ENCODE peak calls at places on chromosomes 16 and 17, in eight cellular contexts. B, J, P, F, C, O, D and E are unnamed samples.

GRCh38 chr17:47275245-47275984 is 21.8 kb downstream of the ITGB3 start:
- DNase-seq in B (no peak), J (peak), P (no peak), F (peak), C (peak), O (peak), D (peak), E (no peak)

GRCh38 chr17:73936908-73937627 is 266.4 kb upstream of the RPL38 start:
- DNase-seq in B (no peak), J (no peak), P (no peak), F (no peak), C (no peak), O (no peak), D (no peak), E (no peak)

GRCh38 chr17:74855323-74855722 is 4.4 kb downstream of the GRIN2C start:
- DNase-seq in B (no peak), J (no peak), P (no peak), F (no peak), C (no peak), O (no peak), D (no peak), E (no peak)

GRCh38 chr16:62548095-62548494 is 511.9 kb upstream of the CDH8 start:
- DNase-seq in B (no peak), J (no peak), P (no peak), F (no peak), C (no peak), O (no peak), D (no peak), E (no peak)

GRCh38 chr17:64449545-64449944 is 630 bp downstream of the MILR1 start:
- DNase-seq in B (no peak), J (no peak), P (no peak), F (no peak), C (peak), O (no peak), D (no peak), E (no peak)

GRCh38 chr16:15440852-15441251 is 6.5 kb downstream of the BMERB1 start:
- DNase-seq in B (no peak), J (peak), P (no peak), F (no peak), C (peak), O (no peak), D (no peak), E (no peak)

GRCh38 chr16:52552643-52553042 is 5.7 kb upstream of the TOX3 start:
- DNase-seq in B (no peak), J (peak), P (no peak), F (no peak), C (no peak), O (no peak), D (no peak), E (no peak)

GRCh38 chr16:72013888-72014538 is 5.5 kb downstream of the DHODH start:
- DNase-seq in B (no peak), J (peak), P (no peak), F (peak), C (no peak), O (no peak), D (no peak), E (no peak)

GRCh38 chr16:87199901-87200300 is 117.3 kb downstream of the C16orf95 start:
- DNase-seq in B (no peak), J (no peak), P (no peak), F (no peak), C (no peak), O (no peak), D (no peak), E (no peak)

DNA sequence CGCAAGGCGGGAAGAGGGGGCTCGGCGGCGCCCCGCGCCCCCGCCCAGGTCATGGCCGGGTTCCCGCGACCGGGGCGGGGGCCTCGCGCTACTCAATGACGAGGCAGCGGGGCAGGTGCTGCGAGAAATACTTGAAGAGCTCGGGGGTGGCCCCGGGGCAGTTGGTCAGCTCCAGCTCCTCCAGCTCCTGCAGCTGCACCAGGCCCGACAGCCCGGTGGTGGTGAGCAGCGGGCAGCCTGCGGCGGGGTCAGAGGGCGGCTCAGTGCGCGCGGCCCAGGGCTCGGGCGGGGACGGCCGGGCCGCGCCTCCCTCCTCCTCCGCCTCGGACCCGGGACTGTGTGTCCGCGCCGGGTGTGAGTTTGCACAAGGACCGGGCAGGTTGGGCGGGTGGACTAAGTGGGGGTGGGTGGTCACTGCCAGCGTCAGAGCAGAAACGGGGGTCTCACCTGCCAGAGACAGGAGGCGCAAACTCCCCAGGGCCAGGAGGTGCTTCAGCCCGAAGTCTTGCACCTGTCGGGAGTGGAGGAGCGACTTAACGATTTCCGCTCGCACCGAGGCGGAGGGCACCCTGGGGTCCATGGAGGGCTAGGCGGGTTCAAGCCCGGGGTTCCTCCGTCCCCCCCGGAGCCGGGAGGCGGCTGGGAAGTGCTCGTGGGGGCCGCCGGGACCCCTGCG is 4.1 kb upstream of the WDR24 start:
- DNase-seq in B (no peak), J (no peak), P (no peak), F (no peak), C (no peak), O (no peak), D (no peak), E (no peak)
- H3K27ac ChIP-seq in B (no peak), J (no peak), P (no peak), F (no peak), C (no peak), O (no peak), D (no peak), E (no peak)

GRCh38 chr16:30760160-30760559 is 1.7 kb downstream of the CFAP119 start:
- DNase-seq in B (no peak), J (no peak), P (peak), F (peak), C (no peak), O (no peak), D (no peak), E (no peak)

GRCh38 chr16:30757316-30757715 is 4.5 kb downstream of the CFAP119 start:
- DNase-seq in B (no peak), J (no peak), P (peak), F (no peak), C (no peak), O (no peak), D (no peak), E (no peak)

GRCh38 chr16:30760577-30761426 is 1.1 kb downstream of the CFAP119 start:
- DNase-seq in B (no peak), J (no peak), P (no peak), F (no peak), C (peak), O (no peak), D (no peak), E (no peak)

GRCh38 chr16:30756781-30757100 is 5.1 kb downstream of the CFAP119 start:
- DNase-seq in B (no peak), J (no peak), P (no peak), F (no peak), C (no peak), O (no peak), D (no peak), E (no peak)

DNA sequence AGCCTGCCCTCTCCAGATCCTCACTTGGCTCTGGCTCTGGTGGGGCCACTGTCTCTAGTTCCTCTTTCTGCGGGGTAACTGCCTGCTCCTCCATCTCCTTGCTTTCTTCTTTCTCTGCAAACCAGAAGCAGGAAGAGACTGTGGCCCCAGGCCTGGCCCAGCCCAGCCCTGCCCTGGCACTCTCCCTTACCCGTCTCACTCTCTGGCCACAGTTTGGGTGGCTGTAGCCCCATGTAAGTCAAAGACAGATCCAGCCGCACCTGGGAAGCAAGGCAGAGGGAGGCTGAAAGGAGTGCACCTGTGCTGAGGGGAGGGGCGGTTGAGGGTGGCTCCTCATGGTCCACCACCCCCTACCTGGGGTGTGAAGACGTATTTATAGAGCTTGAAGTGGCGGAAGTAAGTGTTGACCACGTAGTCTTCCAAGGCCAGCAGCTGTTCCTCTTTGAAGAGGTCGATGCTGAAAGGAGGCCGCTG is 2.8 kb downstream of the CFAP119 start:
- DNase-seq in B (no peak), J (no peak), P (peak), F (no peak), C (no peak), O (no peak), D (no peak), E (no peak)
- H3K27ac ChIP-seq in B (peak), J (no peak), P (peak), F (peak), C (no peak), O (peak), D (no peak), E (no peak)

GRCh38 chr17:40497704-40498103 is 3.7 kb downstream of the TNS4 start:
- DNase-seq in B (no peak), J (no peak), P (no peak), F (no peak), C (peak), O (no peak), D (no peak), E (no peak)
- H3K27ac ChIP-seq in B (no peak), J (no peak), P (peak), F (peak), C (peak), O (peak), D (peak), E (no peak)

DNA sequence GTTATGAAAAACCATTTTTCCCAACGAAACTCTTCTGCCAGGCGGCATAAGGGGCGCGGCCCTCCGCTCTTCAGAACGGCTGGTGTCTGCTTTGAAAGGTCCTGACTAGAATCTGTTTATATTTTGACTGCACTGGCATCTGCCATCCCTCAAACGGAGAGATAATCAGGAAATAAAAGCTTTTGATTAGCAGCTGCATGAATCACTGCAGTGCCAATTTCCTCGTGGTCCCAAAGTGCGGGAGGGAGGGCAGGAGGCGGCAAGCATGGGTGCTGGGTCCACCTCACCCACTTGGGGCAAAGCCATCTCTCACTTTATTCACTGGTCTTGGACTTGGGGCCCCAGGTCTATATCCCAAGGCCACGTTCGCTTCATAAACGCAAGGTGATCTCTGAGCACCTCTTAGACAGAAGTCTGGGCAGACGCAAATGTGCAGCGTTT is 49.7 kb downstream of the TBC1D16 start:
- DNase-seq in B (no peak), J (no peak), P (no peak), F (no peak), C (no peak), O (no peak), D (no peak), E (no peak)
- H3K27ac ChIP-seq in B (no peak), J (no peak), P (no peak), F (no peak), C (no peak), O (no peak), D (no peak), E (no peak)

DNA sequence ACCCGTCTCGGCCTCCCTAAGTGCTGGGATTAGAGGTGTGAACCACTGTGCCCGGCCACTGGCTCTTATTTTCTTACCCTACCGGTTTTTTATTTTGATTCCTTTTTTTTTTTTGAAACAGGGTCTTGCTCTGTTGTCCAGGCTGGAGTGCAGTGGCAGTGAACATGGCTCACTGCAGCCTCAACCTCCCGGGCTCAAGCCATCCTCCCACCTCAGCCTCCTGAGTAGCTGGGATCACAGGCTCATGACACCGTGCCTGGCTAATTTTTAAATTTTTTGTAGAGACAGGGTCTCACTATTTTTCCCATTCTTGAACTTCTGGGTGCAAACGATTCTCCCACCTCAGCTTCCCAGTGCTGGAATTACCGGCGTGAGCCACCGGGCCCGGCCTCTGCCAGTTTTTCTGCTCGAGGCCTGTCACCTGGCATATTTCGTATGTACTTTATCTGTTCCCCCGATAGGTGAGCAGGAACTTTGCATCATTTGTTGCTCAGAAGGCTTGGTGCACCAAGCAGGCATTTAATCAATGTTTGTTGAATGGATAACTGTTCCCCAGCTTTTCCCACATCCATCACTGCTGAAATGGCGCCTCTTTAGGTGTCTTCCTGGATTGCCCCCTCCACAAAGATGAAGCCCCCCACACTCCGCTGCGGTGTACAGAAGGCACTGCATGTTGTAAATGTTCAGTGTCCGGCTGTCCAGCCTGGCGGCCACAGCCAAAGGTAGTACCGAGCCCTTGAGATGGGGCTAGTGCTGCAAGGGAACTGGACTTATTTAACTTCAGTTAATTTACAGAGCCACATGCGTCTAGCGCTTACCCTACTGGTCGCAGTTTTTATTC is 858 bp upstream of the TELO2 start:
- DNase-seq in B (no peak), J (no peak), P (no peak), F (no peak), C (no peak), O (no peak), D (no peak), E (no peak)
- H3K27ac ChIP-seq in B (peak), J (peak), P (peak), F (peak), C (peak), O (peak), D (peak), E (peak)

DNA sequence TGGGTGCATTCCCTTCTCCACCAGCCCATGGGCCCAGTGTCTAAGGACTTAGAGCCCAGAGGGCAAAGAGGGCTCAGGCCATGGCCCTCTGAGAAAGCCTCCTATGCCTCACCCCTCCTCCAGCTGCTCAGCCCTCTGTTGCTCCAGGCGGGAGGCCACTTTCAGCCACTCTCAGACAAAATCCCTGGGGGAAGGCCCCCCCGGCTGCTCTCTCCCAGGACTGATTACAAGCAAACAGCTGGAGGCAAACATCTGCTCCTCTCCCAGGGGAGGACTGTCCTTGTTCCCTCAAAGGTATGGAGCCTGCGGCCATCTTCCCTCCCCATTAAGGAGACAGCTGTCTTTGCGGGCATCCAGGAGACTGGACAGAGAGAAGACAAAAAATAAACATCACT is 54.9 kb upstream of the DLX4 start:
- DNase-seq in B (no peak), J (no peak), P (no peak), F (no peak), C (no peak), O (no peak), D (no peak), E (no peak)
- H3K27ac ChIP-seq in B (no peak), J (no peak), P (no peak), F (no peak), C (no peak), O (no peak), D (no peak), E (no peak)

GRCh38 chr17:79845601-79845949 is 6.3 kb upstream of the CBX4 start:
- DNase-seq in B (no peak), J (no peak), P (no peak), F (no peak), C (peak), O (no peak), D (no peak), E (no peak)

GRCh38 chr17:79847698-79848369 is 8.6 kb upstream of the CBX4 start:
- DNase-seq in B (no peak), J (no peak), P (no peak), F (no peak), C (no peak), O (no peak), D (no peak), E (no peak)

GRCh38 chr17:79849953-79850352 is 10.7 kb upstream of the CBX4 start:
- DNase-seq in B (no peak), J (no peak), P (no peak), F (no peak), C (no peak), O (no peak), D (no peak), E (no peak)

GRCh38 chr17:79850571-79851460 is 11.6 kb upstream of the CBX4 start:
- DNase-seq in B (no peak), J (peak), P (no peak), F (no peak), C (peak), O (no peak), D (no peak), E (no peak)

DNA sequence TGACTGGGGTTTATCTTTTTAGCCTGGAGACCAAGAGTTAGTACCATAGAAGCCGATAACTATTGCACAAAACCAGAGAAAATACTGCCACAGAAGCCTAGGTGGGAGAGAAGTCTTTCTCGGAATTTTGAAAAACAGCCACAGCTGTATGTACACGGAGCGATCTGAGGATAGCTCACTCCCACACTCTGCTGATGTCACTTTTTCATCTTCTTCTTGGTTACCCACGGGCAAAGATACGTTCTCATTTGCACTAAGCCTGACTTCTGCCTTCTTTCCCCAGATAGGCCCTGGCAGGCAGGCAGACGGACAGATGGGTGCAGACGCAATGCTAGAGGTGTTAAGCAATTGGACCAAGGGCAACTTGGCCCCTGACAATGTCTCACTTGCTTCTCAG is 9.1 kb upstream of the CBX4 start:
- DNase-seq in B (no peak), J (no peak), P (no peak), F (no peak), C (no peak), O (no peak), D (no peak), E (no peak)
- H3K27ac ChIP-seq in B (no peak), J (no peak), P (no peak), F (no peak), C (no peak), O (no peak), D (no peak), E (no peak)

GRCh38 chr17:57948555-57949420 is 6.4 kb downstream of the CUEDC1 start:
- DNase-seq in B (peak), J (peak), P (no peak), F (no peak), C (peak), O (peak), D (no peak), E (no peak)
- H3K27ac ChIP-seq in B (peak), J (peak), P (peak), F (peak), C (peak), O (peak), D (peak), E (no peak)